ENCODE peak calls at places on chromosomes 11 and 22, in five cellular contexts. One of them, this sample, is unnamed.

GRCh38 chr11:88313441-88313840 is 24.1 kb downstream of the CTSC start:
- DNase-seq in A549: no peak
- DNase-seq in K562: no peak
- DNase-seq in HepG2: no peak
- DNase-seq in GM12878: no peak
- DNase-seq in this sample: no peak

GRCh38 chr11:112826788-112827187 is 134.4 kb upstream of the NCAM1 start:
- DNase-seq in A549: no peak
- DNase-seq in K562: no peak
- DNase-seq in HepG2: no peak
- DNase-seq in GM12878: no peak
- DNase-seq in this sample: no peak

GRCh38 chr22:19432092-19432844 is at the start of gene MRPL40:
- DNase-seq in A549: peak
- DNase-seq in K562: peak
- DNase-seq in HepG2: peak
- DNase-seq in GM12878: peak
- DNase-seq in this sample: peak

GRCh38 chr11:106091480-106092123 is 14.1 kb downstream of the AASDHPPT start:
- DNase-seq in A549: no peak
- DNase-seq in K562: no peak
- DNase-seq in HepG2: no peak
- DNase-seq in GM12878: peak
- DNase-seq in this sample: no peak

GRCh38 chr11:19931141-19931767 is 218.6 kb downstream of the NAV2 start:
- DNase-seq in A549: no peak
- DNase-seq in K562: no peak
- DNase-seq in HepG2: no peak
- DNase-seq in GM12878: no peak
- DNase-seq in this sample: no peak

GRCh38 chr22:43796567-43796966 is 15.5 kb downstream of the EFCAB6 start:
- DNase-seq in A549: peak
- DNase-seq in K562: no peak
- DNase-seq in HepG2: no peak
- DNase-seq in GM12878: no peak
- DNase-seq in this sample: no peak

GRCh38 chr22:25368271-25368670 is 148.8 kb downstream of the CRYBB2 start:
- DNase-seq in A549: peak
- DNase-seq in K562: no peak
- DNase-seq in HepG2: no peak
- DNase-seq in GM12878: no peak
- DNase-seq in this sample: no peak

GRCh38 chr11:126494831-126495230 is 139.3 kb downstream of the ST3GAL4 start:
- DNase-seq in A549: no peak
- DNase-seq in K562: no peak
- DNase-seq in HepG2: no peak
- DNase-seq in GM12878: no peak
- DNase-seq in this sample: no peak

GRCh38 chr11:13717331-13717730 is 48.9 kb downstream of the FAR1 start:
- DNase-seq in A549: peak
- DNase-seq in K562: no peak
- DNase-seq in HepG2: no peak
- DNase-seq in GM12878: no peak
- DNase-seq in this sample: no peak

GRCh38 chr11:109120341-109120740 is 301.6 kb upstream of the C11orf87 start:
- DNase-seq in A549: no peak
- DNase-seq in K562: no peak
- DNase-seq in HepG2: no peak
- DNase-seq in GM12878: no peak
- DNase-seq in this sample: no peak

GRCh38 chr11:45185228-45185729 is 38.8 kb downstream of the PRDM11 start:
- DNase-seq in A549: no peak
- DNase-seq in K562: peak
- DNase-seq in HepG2: no peak
- DNase-seq in GM12878: no peak
- DNase-seq in this sample: no peak

GRCh38 chr22:41827671-41828070 is 5.2 kb upstream of the SREBF2 start:
- DNase-seq in A549: no peak
- DNase-seq in K562: no peak
- DNase-seq in HepG2: no peak
- DNase-seq in GM12878: no peak
- DNase-seq in this sample: no peak

GRCh38 chr22:22884010-22884887 is 3.4 kb upstream of the IGLL5 start:
- DNase-seq in A549: peak
- DNase-seq in K562: peak
- DNase-seq in HepG2: peak
- DNase-seq in GM12878: no peak
- DNase-seq in this sample: peak

GRCh38 chr11:85737738-85738137 is 51.7 kb upstream of the CCDC89 start:
- DNase-seq in A549: no peak
- DNase-seq in K562: no peak
- DNase-seq in HepG2: no peak
- DNase-seq in GM12878: no peak
- DNase-seq in this sample: no peak

GRCh38 chr22:41699264-41700104 is at the start of gene MEI1:
- DNase-seq in A549: peak
- DNase-seq in K562: no peak
- DNase-seq in HepG2: no peak
- DNase-seq in GM12878: peak
- DNase-seq in this sample: peak

GRCh38 chr22:30212996-30213441 is 33.5 kb downstream of the LIF start:
- DNase-seq in A549: no peak
- DNase-seq in K562: no peak
- DNase-seq in HepG2: no peak
- DNase-seq in GM12878: no peak
- DNase-seq in this sample: no peak

DNA sequence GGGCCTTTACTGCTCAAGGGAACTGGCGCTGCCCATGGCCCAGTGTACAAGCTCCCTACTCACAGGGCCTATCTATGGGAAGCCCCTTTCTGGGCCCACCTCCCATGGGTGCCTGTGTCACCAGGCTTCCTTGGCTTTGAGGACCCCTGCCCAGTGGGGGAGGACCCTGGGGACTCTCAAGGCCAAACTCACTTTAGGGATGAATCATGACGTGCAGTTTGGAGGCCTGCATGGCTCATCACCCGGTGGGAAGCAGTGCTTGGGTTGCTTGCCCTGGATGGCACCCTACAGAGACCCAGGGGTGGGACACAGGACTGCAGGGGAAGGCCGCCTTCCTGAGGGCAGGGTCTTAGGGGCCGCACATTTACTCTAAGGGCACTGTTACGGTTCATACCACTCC is 16.5 kb downstream of the KCTD21 start:
- DNase-seq in A549: no peak
- DNase-seq in K562: no peak
- DNase-seq in HepG2: no peak
- DNase-seq in GM12878: no peak
- DNase-seq in this sample: no peak
- TF ChIP-seq ESRRA in A549: no peak
- TF ChIP-seq ESRRA in K562: no peak
- TF ChIP-seq ESRRA in HepG2: no peak
- TF ChIP-seq ESRRA in GM12878: no peak
- TF ChIP-seq ESRRA in this sample: no peak

DNA sequence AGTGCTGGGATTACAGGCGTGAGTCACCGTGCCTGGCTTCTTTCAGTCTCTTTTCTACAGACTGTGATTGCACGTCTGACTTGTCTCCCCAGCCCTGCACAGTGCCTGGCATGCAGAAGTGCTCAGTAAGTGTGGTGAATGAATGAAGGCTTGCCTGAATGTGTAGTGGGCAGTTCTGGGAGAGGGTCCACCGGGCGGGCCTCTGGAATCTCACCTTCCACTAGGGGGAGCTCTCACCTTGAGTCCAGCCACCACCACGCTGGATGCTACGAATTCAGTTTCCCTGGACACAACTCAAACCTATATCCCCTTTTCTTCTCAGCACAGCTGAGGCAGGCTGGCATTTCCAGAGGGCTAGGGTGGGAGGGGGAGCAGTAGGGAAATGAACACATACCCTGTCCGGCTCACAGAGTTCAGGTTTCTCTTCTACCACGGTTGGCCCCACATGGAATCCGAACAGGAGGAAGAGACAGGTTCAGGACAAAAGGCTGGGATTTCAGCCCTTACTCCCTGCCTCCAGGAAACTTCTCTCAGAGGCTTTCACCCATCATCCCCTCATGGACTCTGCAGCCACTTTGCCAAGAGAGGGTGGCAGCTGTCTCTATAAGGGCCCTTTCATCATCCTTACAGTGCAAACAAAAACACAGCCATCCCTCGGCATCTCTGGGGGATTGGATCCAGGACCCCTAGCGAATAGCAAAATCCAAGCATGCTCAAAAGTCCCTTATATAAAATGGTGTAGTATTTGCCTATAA is 86.8 kb downstream of the NECTIN1 start:
- DNase-seq in A549: peak
- DNase-seq in K562: peak
- DNase-seq in HepG2: peak
- DNase-seq in GM12878: no peak
- DNase-seq in this sample: no peak
- TF ChIP-seq ESRRA in A549: no peak
- TF ChIP-seq ESRRA in K562: no peak
- TF ChIP-seq ESRRA in HepG2: no peak
- TF ChIP-seq ESRRA in GM12878: no peak
- TF ChIP-seq ESRRA in this sample: no peak

DNA sequence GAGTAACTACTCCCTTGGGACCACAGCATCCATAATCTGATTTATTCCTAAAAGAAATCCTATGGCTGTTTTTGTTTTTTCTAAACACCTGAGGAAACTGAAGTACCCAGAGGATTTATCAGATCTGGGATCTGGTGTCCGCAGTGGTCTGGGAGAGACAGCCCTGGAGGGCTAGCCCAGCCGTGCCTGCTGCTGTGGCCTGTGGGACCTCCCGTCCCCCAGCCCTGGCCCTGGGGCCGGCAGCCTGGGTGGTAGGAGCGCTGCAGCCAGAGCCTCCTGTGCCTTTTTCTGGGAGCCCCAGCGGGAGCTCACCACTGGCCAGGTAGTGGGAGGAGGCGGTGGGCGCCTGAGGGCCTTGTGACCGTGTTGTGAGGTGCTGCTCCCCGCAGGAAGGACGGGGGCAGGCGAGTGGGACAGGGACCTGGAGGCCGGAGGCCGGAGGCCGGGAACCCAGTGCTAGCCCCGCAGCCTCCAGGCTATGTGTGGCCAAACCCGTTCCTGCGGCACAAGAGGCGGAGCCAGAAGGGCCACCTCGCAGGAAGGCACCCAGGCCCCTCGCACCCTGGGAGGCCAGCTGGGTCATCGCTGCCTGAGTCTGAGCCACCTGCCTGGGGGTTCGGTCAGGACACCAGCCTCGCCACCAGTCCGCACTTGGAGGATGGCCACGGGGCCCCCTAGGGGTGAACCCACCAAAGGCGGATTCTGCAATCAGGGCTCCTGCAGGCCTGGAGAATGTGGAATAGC is 18.2 kb upstream of the C11orf96 start:
- DNase-seq in A549: no peak
- DNase-seq in K562: no peak
- DNase-seq in HepG2: no peak
- DNase-seq in GM12878: no peak
- DNase-seq in this sample: peak
- TF ChIP-seq ESRRA in A549: no peak
- TF ChIP-seq ESRRA in K562: no peak
- TF ChIP-seq ESRRA in HepG2: no peak
- TF ChIP-seq ESRRA in GM12878: no peak
- TF ChIP-seq ESRRA in this sample: no peak

GRCh38 chr11:104665631-104666030 is 232.6 kb downstream of the CASP12 start:
- DNase-seq in A549: no peak
- DNase-seq in K562: no peak
- DNase-seq in HepG2: no peak
- DNase-seq in GM12878: no peak
- DNase-seq in this sample: no peak

GRCh38 chr11:104663190-104664140 is 234.8 kb downstream of the CASP12 start:
- DNase-seq in A549: peak
- DNase-seq in K562: no peak
- DNase-seq in HepG2: no peak
- DNase-seq in GM12878: no peak
- DNase-seq in this sample: no peak

GRCh38 chr11:104672897-104673296 is 225.4 kb downstream of the CASP12 start:
- DNase-seq in A549: no peak
- DNase-seq in K562: no peak
- DNase-seq in HepG2: no peak
- DNase-seq in GM12878: no peak
- DNase-seq in this sample: no peak

GRCh38 chr11:104668797-104669463 is 229.3 kb downstream of the CASP12 start:
- DNase-seq in A549: peak
- DNase-seq in K562: no peak
- DNase-seq in HepG2: peak
- DNase-seq in GM12878: no peak
- DNase-seq in this sample: no peak
- TF ChIP-seq ESRRA in A549: no peak
- TF ChIP-seq ESRRA in K562: no peak
- TF ChIP-seq ESRRA in HepG2: no peak
- TF ChIP-seq ESRRA in GM12878: no peak
- TF ChIP-seq ESRRA in this sample: no peak

This sample was measured in WTC11.